ENCODE peak calls at places on chromosomes 3 and 15, in ten cellular contexts. I, S, R, Y, Q, B, H, V, X and A are unnamed samples.

GRCh38 chr15:81955709-81956108 is 90.1 kb downstream of the MEX3B start:
- DNase-seq in I (no peak), S (no peak), R (no peak), H (no peak), B (no peak), Y (no peak), V (no peak), Q (no peak), X (peak; percentile 31), A (no peak)

GRCh38 chr3:138888569-138888968 is 53.8 kb upstream of the PIK3CB start:
- DNase-seq in H (no peak), B (no peak), S (no peak), I (no peak), V (no peak), Y (no peak), Q (no peak), X (no peak), R (no peak), A (no peak)

GRCh38 chr3:14831916-14832430 is 13.2 kb downstream of the FGD5 start:
- DNase-seq in Q (no peak), I (no peak), X (no peak), S (no peak), B (no peak), Y (peak; percentile 18), H (no peak), V (no peak), R (no peak), A (no peak)

GRCh38 chr3:151265166-151265565 is 13.2 kb downstream of the P2RY14 start:
- DNase-seq in R (no peak), Q (no peak), I (no peak), B (no peak), V (no peak), Y (no peak), X (no peak), H (no peak), S (no peak), A (no peak)

GRCh38 chr15:52733078-52733477 is 53.9 kb upstream of the ATOSA start:
- DNase-seq in S (no peak), I (peak; percentile 73), V (peak; percentile 54), B (no peak), Q (no peak), R (peak; percentile 49), X (no peak), Y (no peak), H (no peak), A (no peak)

GRCh38 chr3:185473290-185473815 is 25.5 kb downstream of the TMEM41A start:
- DNase-seq in H (no peak), I (peak; percentile 15), B (no peak), Q (no peak), X (peak; percentile 22), Y (no peak), R (no peak), S (peak; percentile 57), V (no peak), A (no peak)

GRCh38 chr15:67177750-67178149 is 76.7 kb downstream of the AAGAB start:
- DNase-seq in Y (no peak), Q (no peak), I (peak; percentile 71), V (peak; percentile 62), R (peak; percentile 46), H (no peak), X (no peak), B (no peak), S (no peak), A (no peak)

GRCh38 chr3:119257654-119258410 is 17.2 kb upstream of the B4GALT4 start:
- DNase-seq in I (peak; percentile 43), B (no peak), Q (peak; percentile 62), X (peak; percentile 33), S (no peak), Y (no peak), R (peak; percentile 30), V (peak; percentile 53), H (peak; percentile 54), A (no peak)

GRCh38 chr15:36590838-36591237 is 11.4 kb downstream of the CDIN1 start:
- DNase-seq in Y (no peak), I (peak; percentile 90), S (no peak), Q (no peak), V (peak; percentile 88), B (no peak), H (no peak), X (peak; percentile 89), R (peak; percentile 78), A (peak; percentile 95)

GRCh38 chr3:62679988-62680387 is 195.2 kb downstream of the CADPS start:
- DNase-seq in X (no peak), Q (no peak), B (no peak), Y (no peak), I (no peak), S (no peak), H (no peak), R (no peak), V (no peak), A (no peak)

GRCh38 chr3:180036678-180037455 is at the start of gene PEX5L:
- DNase-seq in Y (no peak), S (peak; percentile 69), Q (no peak), I (peak; percentile 35), R (peak; percentile 55), V (peak; percentile 48), H (no peak), X (peak; percentile 60), B (peak; percentile 69), A (peak; percentile 30)

GRCh38 chr3:20668411-20668810 is 482.4 kb upstream of the SGO1 start:
- DNase-seq in Q (no peak), I (peak; percentile 39), R (no peak), Y (no peak), X (no peak), B (no peak), V (no peak), S (no peak), H (no peak), A (peak; percentile 33)

GRCh38 chr3:128040660-128041059 is 11.6 kb upstream of the SEC61A1 start:
- DNase-seq in Y (no peak), I (no peak), S (no peak), V (no peak), X (no peak), H (no peak), B (no peak), Q (no peak), R (no peak), A (no peak)

DNA sequence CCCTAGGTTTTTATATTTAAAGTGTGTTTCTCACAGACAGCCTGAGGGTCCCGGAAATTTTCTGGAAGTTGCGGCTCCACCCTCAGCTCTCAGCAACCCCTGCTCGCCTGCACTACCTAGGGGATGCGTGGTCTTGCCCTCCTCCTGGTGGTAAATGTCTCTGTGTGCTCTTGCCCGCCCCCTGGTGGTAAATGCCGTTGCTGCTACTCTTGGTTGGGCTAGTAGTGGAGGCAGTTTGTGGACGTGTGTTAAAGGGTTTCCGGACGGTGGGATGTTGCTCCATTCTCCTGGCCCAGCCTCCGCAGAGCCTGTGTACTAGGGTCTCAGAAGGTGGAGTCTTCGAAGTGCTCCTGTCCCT is 27.4 kb downstream of the STOML1 start:
- DNase-seq in X (peak; percentile 71), I (peak; percentile 75), V (peak; percentile 84), Q (peak; percentile 86), Y (peak; percentile 90), H (peak; percentile 48), S (no peak), R (peak; percentile 80), B (peak; percentile 89), A (peak; percentile 76)
- H3K4me3 ChIP-seq in X (no peak overlapping the region), I (no peak overlapping the region), V (no peak overlapping the region), Q (no peak overlapping the region), Y (no peak overlapping the region), H (peak overlapping the region; percentile 35), S (no peak overlapping the region), R (no peak overlapping the region), B (no peak overlapping the region), A (peak overlapping the region; percentile 20)

GRCh38 chr3:11574981-11575669 is 68.6 kb downstream of the VGLL4 start:
- DNase-seq in R (no peak), Q (no peak), S (no peak), B (no peak), V (no peak), X (no peak), Y (no peak), I (no peak), H (no peak), A (no peak)

GRCh38 chr3:11580645-11581044 is 63.1 kb downstream of the VGLL4 start:
- DNase-seq in H (no peak), Q (no peak), B (no peak), I (no peak), R (no peak), Y (no peak), X (no peak), S (no peak), V (no peak), A (no peak)

GRCh38 chr3:11575964-11576363 is 67.8 kb downstream of the VGLL4 start:
- DNase-seq in I (no peak), Q (no peak), R (no peak), B (no peak), Y (no peak), H (no peak), X (no peak), S (no peak), V (no peak), A (no peak)

GRCh38 chr3:11578169-11578568 is 65.5 kb downstream of the VGLL4 start:
- DNase-seq in R (no peak), S (no peak), Q (no peak), X (no peak), Y (no peak), V (no peak), B (no peak), H (no peak), I (no peak), A (no peak)

GRCh38 chr3:11576453-11576852 is 67.3 kb downstream of the VGLL4 start:
- DNase-seq in V (peak; percentile 36), R (no peak), X (no peak), Y (no peak), Q (no peak), H (no peak), I (peak; percentile 29), S (no peak), B (no peak), A (no peak)
- H3K4me3 ChIP-seq in V (no peak overlapping the region), R (no peak overlapping the region), X (no peak overlapping the region), Y (no peak overlapping the region), Q (no peak overlapping the region), H (no peak overlapping the region), I (no peak overlapping the region), S (no peak overlapping the region), B (no peak overlapping the region), A (no peak overlapping the region)

DNA sequence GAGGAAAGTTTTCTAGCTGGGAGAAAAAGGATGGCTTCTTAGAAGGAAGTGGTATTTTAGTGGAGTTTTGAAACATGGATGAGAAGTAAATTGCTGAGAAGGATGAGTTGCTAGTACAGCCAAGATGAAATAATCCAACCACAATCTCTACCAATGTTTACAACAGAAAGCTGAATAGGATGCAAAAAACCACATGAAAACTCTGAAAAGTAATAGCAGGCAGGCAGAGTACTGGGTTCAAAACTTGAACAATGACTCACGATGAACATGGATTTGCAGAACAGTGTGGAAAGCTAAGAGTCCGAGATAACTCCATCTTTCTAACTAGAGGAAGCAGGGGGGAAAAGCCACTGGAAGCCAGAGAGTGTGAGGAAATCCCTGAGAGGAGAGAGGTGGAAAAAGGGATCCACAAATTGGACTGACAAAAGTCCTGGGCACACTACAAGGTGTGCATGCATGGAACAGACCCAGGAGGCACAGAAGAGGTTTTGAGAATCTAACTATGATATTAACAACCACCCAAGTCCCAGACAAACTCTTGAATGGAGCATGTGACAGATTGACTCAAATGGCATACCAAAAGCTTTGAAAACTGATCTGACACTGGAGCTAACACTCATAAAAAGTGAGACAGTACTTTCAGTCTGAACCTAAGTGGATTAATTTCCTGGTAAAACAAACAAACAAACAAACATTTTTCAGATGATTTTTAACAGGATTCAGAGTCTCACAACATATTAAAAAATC is 76.7 kb downstream of the ST6GAL1 start:
- DNase-seq in Y (no peak), B (no peak), X (no peak), V (no peak), S (no peak), Q (no peak), I (no peak), H (no peak), R (no peak), A (no peak)
- H3K4me3 ChIP-seq in Y (no peak overlapping the region), B (no peak overlapping the region), X (no peak overlapping the region), V (no peak overlapping the region), S (no peak overlapping the region), Q (no peak overlapping the region), I (no peak overlapping the region), H (no peak overlapping the region), R (no peak overlapping the region), A (no peak overlapping the region)

GRCh38 chr15:68227806-68228142 is 1.8 kb downstream of the CLN6 start:
- DNase-seq in S (no peak), V (no peak), X (no peak), I (no peak), R (no peak), Y (no peak), Q (no peak), H (no peak), B (no peak), A (no peak)
- H3K4me3 ChIP-seq in S (no peak overlapping the region), V (peak overlapping the region; percentile 66), X (no peak overlapping the region), I (peak overlapping the region; percentile 85), R (peak overlapping the region; percentile 80), Y (no peak overlapping the region), Q (no peak overlapping the region), H (peak overlapping the region; percentile 85), B (no peak overlapping the region), A (peak overlapping the region; percentile 77)